ENCODE peak calls at places on chromosomes 3 and 15, in nine cellular contexts. M, X, P, G, K, B, F, E and C are unnamed samples.

GRCh38 chr3:55868347-55868746 is 381.2 kb upstream of the WNT5A start:
- DNase-seq in E (no peak), G (peak), X (no peak), P (no peak), K (no peak), M (no peak), B (no peak), F (no peak), C (no peak)

GRCh38 chr3:196193738-196194541 is 17.3 kb downstream of the ZDHHC19 start:
- DNase-seq in E (no peak), X (no peak), P (peak), F (peak), G (no peak), M (no peak), B (no peak), K (no peak), C (no peak)

GRCh38 chr15:44593042-44593736 is 56.2 kb downstream of the EIF3J start:
- DNase-seq in K (no peak), X (no peak), E (no peak), B (no peak), G (no peak), M (no peak), F (no peak), P (no peak), C (no peak)

GRCh38 chr15:81567924-81568323 is 193.9 kb upstream of the TMC3 start:
- DNase-seq in X (no peak), F (no peak), G (no peak), B (no peak), M (no peak), K (no peak), E (no peak), P (no peak), C (no peak)

GRCh38 chr15:72118400-72118978 is at the start of gene SENP8:
- DNase-seq in E (no peak), M (no peak), F (no peak), P (no peak), K (no peak), G (no peak), X (peak), B (no peak), C (no peak)

GRCh38 chr3:134346744-134347143 is 27.5 kb downstream of the AMOTL2 start:
- DNase-seq in E (no peak), P (no peak), X (no peak), B (no peak), G (no peak), F (no peak), M (no peak), K (no peak), C (peak)

GRCh38 chr3:194877311-194878119 is 191.8 kb downstream of the FAM43A start:
- DNase-seq in F (no peak), E (no peak), G (no peak), P (no peak), X (no peak), B (no peak), M (no peak), K (no peak), C (no peak)

GRCh38 chr3:49813497-49814174 is at the start of gene UBA7:
- DNase-seq in P (peak), X (peak), E (no peak), B (no peak), M (peak), F (peak), K (no peak), G (no peak), C (peak)

GRCh38 chr15:80931721-80932609 is 57.7 kb downstream of the MESD start:
- DNase-seq in E (no peak), M (no peak), G (no peak), B (no peak), F (no peak), K (no peak), P (no peak), X (peak), C (no peak)

GRCh38 chr3:74692-75243 is 121.8 kb upstream of the CHL1 start:
- DNase-seq in X (no peak), M (no peak), E (no peak), K (no peak), F (no peak), G (no peak), B (no peak), P (no peak), C (no peak)

GRCh38 chr15:41870689-41871081 is 23.2 kb downstream of the SPTBN5 start:
- DNase-seq in G (no peak), M (peak), F (no peak), X (no peak), P (peak), B (peak), K (no peak), E (peak), C (peak)

GRCh38 chr3:100973594-100973993 is 19.6 kb downstream of the ABI3BP start:
- DNase-seq in F (no peak), M (no peak), X (no peak), G (no peak), P (no peak), K (no peak), E (no peak), B (no peak), C (no peak)

GRCh38 chr3:126959921-126960603 is 22.9 kb upstream of the PLXNA1 start:
- DNase-seq in F (peak), E (no peak), B (no peak), M (no peak), K (no peak), P (no peak), X (peak), G (no peak), C (peak)

GRCh38 chr15:68695061-68695595 is 116.3 kb downstream of the CORO2B start:
- DNase-seq in K (no peak), P (no peak), G (no peak), E (no peak), F (no peak), M (no peak), B (no peak), X (no peak), C (no peak)

GRCh38 chr3:157650191-157650590 is 147.0 kb upstream of the VEPH1 start:
- DNase-seq in B (no peak), M (no peak), P (no peak), F (no peak), E (no peak), X (no peak), K (no peak), G (no peak), C (no peak)

GRCh38 chr3:48614044-48614443 is 4.6 kb upstream of the UQCRC1 start:
- DNase-seq in P (no peak), B (no peak), F (no peak), G (no peak), X (peak), K (no peak), M (no peak), E (no peak), C (peak)

GRCh38 chr3:10434938-10435336 is 70.4 kb downstream of the ATP2B2 start:
- DNase-seq in P (no peak), E (no peak), X (no peak), G (no peak), M (no peak), K (no peak), B (no peak), F (no peak), C (no peak)

GRCh38 chr15:72482275-72482674 is 8.1 kb downstream of the ARIH1 start:
- DNase-seq in P (no peak), F (no peak), B (no peak), E (no peak), G (no peak), K (no peak), M (no peak), X (no peak), C (no peak)